ENCODE peak calls at places on chromosome 14, in five cellular contexts. C is H1, R is GM12878, S is K562, I is GM12891. E is an unnamed sample.

GRCh38 chr14:86088156-86088555 is 558.2 kb downstream of the FLRT2 start:
- DNase-seq in C (no peak), R (no peak), S (no peak), I (no peak), E (no peak)

GRCh38 chr14:52153939-52154338 is 85.1 kb upstream of the NID2 start:
- DNase-seq in C (no peak), R (no peak), S (no peak), I (no peak), E (no peak)

GRCh38 chr14:79712302-79712950 is 498.9 kb downstream of the DIO2 start:
- DNase-seq in C (no peak), R (no peak), S (no peak), I (no peak), E (no peak)

GRCh38 chr14:71780075-71780474 is 152.2 kb upstream of the RGS6 start:
- DNase-seq in C (no peak), R (no peak), S (no peak), I (no peak), E (no peak)

GRCh38 chr14:81193924-81194633 is 26.7 kb downstream of the GTF2A1 start:
- DNase-seq in C (no peak), R (no peak), S (no peak), I (no peak), E (no peak)

GRCh38 chr14:54105898-54106297 is 149.3 kb upstream of the BMP4 start:
- DNase-seq in C (no peak), R (no peak), S (no peak), I (no peak), E (no peak)

GRCh38 chr14:104883681-104884361 is 18.8 kb downstream of the CEP170B start:
- DNase-seq in C (no peak), R (no peak), S (no peak), I (no peak), E (no peak)

GRCh38 chr14:100622708-100623485 is 35.7 kb upstream of the BEGAIN start:
- DNase-seq in C (no peak), R (no peak), S (no peak), I (no peak), E (no peak)

GRCh38 chr14:65954915-65955314 is 531.3 kb upstream of the CCDC196 start:
- DNase-seq in C (no peak), R (no peak), S (no peak), I (no peak), E (no peak)

GRCh38 chr14:60515244-60515695 is 6.3 kb downstream of the SIX6 start:
- DNase-seq in C (no peak), R (no peak), S (no peak), I (no peak), E (no peak)

GRCh38 chr14:41476526-41476925 is 130.2 kb upstream of the LRFN5 start:
- DNase-seq in C (no peak), R (no peak), S (no peak), I (no peak), E (no peak)

GRCh38 chr14:75009176-75009575 is 6.5 kb downstream of the EIF2B2 start:
- DNase-seq in C (no peak), R (no peak), S (no peak), I (no peak), E (no peak)

GRCh38 chr14:100664841-100665425 is 61.8 kb upstream of the DLK1 start:
- DNase-seq in C (no peak), R (no peak), S (no peak), I (no peak), E (no peak)

GRCh38 chr14:101461891-101462290 is 99.4 kb upstream of the DIO3 start:
- DNase-seq in C (no peak), R (no peak), S (no peak), I (no peak), E (no peak)

GRCh38 chr14:89337912-89338311 is 79.1 kb downstream of the FOXN3 start:
- DNase-seq in C (no peak), R (no peak), S (no peak), I (no peak), E (no peak)

GRCh38 chr14:89336338-89336737 is 80.7 kb downstream of the FOXN3 start:
- DNase-seq in C (no peak), R (no peak), S (no peak), I (no peak), E (no peak)

GRCh38 chr14:89339158-89339557 is 77.9 kb downstream of the FOXN3 start:
- DNase-seq in C (no peak), R (no peak), S (no peak), I (no peak), E (no peak)

GRCh38 chr14:89339579-89339978 is 77.5 kb downstream of the FOXN3 start:
- DNase-seq in C (no peak), R (no peak), S (no peak), I (no peak), E (no peak)

DNA sequence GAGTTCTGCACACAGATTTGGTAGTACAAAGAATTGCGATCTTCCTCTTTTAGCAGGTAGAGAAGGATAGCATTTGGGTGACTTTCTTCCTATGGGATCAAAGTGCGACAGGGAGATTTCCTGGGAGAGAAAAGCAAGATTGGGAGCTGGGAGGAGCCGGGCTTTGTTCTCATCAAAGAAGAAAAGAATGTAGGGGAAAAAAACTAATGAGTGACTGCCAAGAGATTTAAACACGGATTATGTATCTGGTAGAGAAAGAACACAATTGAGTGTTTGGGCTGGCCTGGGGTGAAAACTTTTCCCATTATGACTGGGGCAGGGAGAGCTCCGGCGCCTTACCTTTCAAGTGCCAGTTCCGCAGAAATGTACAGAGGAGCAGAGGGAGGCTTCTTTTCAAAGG is 79.9 kb downstream of the FOXN3 start:
- DNase-seq in C (no peak), R (no peak), S (no peak), I (no peak), E (no peak)
- TF ChIP-seq TAF1 in C (no peak), R (no peak), S (no peak), I (no peak), E (no peak)

DNA sequence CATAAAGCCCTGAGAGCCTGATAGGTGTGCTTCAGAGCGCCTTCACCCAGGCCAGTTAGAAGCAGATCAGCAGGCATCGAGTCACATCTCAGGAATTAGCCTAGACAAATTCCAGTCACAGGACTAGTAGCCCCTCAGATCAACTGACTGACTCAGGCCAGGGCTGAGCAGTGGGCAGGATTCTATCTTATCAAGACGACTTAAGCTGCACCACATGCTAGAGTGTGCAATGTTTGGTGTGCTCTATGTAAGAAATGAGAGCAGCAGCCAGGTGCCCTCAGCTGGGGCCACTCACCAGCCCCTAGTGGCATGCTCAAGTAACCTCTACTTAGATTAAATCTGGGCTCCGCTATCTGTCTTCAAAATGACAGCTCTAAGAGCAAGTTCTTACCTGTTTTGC is 19.7 kb upstream of the NGB start:
- DNase-seq in C (no peak), R (no peak), S (no peak), I (no peak), E (no peak)
- TF ChIP-seq TAF1 in C (no peak), R (no peak), S (no peak), I (no peak), E (no peak)

DNA sequence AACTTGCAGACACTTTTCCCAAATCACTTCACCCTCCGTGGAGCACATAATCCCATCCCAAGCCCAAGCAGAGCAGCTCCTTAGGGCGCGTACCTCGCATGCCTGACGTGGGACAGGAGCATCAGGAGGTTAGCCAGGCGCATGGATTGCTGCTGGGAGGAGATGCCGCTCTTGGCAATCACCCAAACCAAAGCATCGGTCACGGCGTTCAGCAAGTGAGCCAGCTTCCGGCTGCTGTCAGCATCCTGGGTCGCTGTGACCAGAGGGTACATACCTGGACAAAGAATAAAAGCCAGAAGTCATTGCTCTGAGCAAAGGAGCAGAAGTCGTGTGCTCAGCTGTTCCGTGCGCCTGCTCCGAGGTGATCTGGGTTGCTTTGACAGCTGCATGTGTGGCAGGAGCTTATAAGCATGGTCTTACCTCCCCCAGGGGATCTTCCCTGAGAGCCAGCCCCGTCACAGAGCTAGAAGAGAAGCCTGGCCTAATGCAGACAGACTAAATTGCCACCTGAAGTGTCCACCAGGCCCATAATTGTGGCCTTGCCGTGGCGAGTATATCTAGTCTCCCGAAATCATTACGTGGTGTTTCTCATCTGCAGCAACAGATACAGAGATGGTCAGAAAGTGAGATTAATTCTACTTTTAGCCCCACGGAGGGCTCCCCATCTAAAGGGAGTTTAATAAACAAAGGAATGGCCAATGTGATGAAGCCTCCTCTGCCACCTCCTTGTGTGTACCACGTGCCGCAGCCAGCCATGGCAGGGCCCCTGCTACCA is 59.1 kb downstream of the ESR2 start:
- DNase-seq in C (no peak), R (no peak), S (no peak), I (no peak), E (no peak)
- TF ChIP-seq TAF1 in C (no peak), R (no peak), S (no peak), I (no peak), E (no peak)

GRCh38 chr14:93967637-93968250 is 8.6 kb downstream of the ASB2 start:
- DNase-seq in C (no peak), R (peak), S (no peak), I (peak), E (peak)
- TF ChIP-seq TAF1 in C (no peak), R (peak), S (no peak), I (peak), E (no peak)

DNA sequence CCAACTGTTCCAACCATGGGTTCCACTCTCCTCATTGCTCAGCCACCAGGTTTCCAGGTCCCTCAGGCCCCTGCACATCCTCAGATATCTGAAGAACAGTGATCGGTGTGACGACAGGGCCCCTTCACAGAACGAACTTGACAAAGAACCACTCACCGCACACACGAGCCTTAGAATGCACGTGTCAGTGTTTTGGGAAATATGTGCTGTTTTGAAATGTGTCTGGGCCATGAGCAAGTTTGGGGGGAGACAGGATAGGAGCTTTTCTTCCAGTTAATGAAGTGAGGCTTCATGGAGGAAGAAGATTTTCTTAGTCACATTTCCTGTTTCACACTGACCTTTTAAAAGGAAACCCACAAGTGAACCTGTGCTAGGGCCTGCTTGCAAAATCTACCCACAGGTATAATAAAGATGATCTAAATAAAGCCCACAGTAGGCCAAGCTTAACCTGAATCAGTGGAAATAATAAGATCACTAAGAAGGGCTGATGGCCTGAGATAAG is 58.6 kb downstream of the ZFP36L1 start:
- DNase-seq in C (no peak), R (peak), S (no peak), I (peak), E (peak)
- TF ChIP-seq TAF1 in C (no peak), R (peak), S (no peak), I (no peak), E (no peak)

GRCh38 chr14:45698462-45699134 is 445.6 kb upstream of the MIS18BP1 start:
- DNase-seq in C (no peak), R (no peak), S (no peak), I (no peak), E (no peak)
- TF ChIP-seq TAF1 in C (no peak), R (no peak), S (no peak), I (no peak), E (no peak)

DNA sequence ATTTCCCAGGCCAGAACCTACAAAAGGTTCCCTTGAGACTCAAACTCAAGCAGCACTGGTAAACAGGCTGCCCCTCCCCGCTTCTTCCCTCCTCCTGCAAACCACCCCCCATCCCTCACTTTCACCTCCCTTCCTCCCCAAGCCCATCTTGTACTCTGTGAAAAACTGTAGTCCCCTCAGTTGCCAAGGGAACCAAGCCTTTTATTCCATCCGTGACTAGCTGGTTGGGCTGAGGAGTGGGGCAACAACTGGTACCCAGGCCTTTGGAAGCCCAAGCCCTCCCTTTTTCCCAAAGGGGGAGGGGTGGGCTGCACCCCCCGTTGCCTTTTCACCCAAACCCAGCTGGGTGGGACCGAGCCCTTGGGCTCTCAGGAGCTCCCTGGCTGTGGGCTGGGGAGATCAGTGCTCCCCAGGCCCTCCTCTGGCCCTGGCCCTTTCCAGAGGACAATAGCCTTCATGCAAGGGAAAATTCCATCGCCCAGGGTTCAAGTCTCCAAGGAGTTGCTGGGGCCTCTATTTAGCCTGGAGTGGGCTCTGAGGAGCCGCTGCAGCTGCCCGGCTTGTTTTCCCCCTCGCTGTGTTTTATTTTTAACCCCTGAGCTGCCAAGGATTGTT is 61.9 kb downstream of the ZFP36L1 start:
- DNase-seq in C (no peak), R (no peak), S (no peak), I (no peak), E (no peak)
- TF ChIP-seq TAF1 in C (no peak), R (no peak), S (no peak), I (no peak), E (no peak)

GRCh38 chr14:95442016-95442632 is 74.3 kb downstream of the SYNE3 start:
- DNase-seq in C (no peak), R (no peak), S (no peak), I (no peak), E (no peak)

GRCh38 chr14:95439881-95440280 is 76.6 kb downstream of the SYNE3 start:
- DNase-seq in C (no peak), R (no peak), S (no peak), I (no peak), E (no peak)

GRCh38 chr14:95440496-95440895 is 76.0 kb downstream of the SYNE3 start:
- DNase-seq in C (no peak), R (no peak), S (no peak), I (no peak), E (no peak)

GRCh38 chr14:95442633-95443021 is 73.8 kb downstream of the SYNE3 start:
- DNase-seq in C (peak), R (peak), S (peak), I (peak), E (peak)

DNA sequence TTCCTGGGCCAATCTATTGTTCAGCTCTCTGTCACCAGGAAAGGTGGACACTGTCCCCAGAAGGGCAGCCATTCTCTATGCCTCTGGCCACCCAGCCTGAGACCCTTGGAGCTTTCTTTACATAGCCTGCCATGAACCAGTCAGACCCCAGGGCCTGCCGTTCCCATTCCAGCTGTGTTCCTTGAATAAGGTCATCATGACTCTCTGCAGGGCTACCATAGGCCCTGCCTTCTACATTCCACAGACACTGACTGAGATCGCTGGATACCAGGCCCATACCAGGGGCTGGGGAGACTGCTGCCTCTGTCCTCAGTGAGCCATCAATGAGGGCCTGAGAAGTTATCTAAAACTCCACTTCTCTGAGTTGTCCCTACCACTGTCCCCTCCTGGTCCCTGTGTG is 75.5 kb downstream of the SYNE3 start:
- DNase-seq in C (no peak), R (no peak), S (no peak), I (no peak), E (no peak)
- TF ChIP-seq TAF1 in C (no peak), R (no peak), S (no peak), I (no peak), E (no peak)

E was measured in GM12892.